ENCODE peak calls at places on chromosome 5, in four cellular contexts. N is kidney tubule cell, E is AG08395, M is SHP77. J is an unnamed sample.

GRCh38 chr5:143437666-143438273 is 34.3 kb upstream of the NR3C1 start:
- DNase-seq in E (no peak), N (no peak), M (no peak), J (no peak)

GRCh38 chr5:93665649-93666048 is 75.8 kb downstream of the POU5F2 start:
- DNase-seq in N (no peak), M (no peak), E (no peak), J (no peak)

GRCh38 chr5:149035282-149035882 is 27.5 kb downstream of the SH3TC2 start:
- DNase-seq in M (peak), E (peak), N (peak), J (peak)

GRCh38 chr5:96896806-96897205 is 20.5 kb downstream of the ERAP2 start:
- DNase-seq in E (no peak), N (no peak), M (no peak), J (no peak)

GRCh38 chr5:4295663-4296339 is 700.2 kb downstream of the IRX1 start:
- DNase-seq in N (peak), M (no peak), E (no peak), J (peak)

GRCh38 chr5:149406203-149406978 is 27.3 kb upstream of the IL17B start:
- DNase-seq in N (no peak), M (no peak), E (peak), J (peak)

GRCh38 chr5:174723979-174724483 is 351 bp upstream of the MSX2 start:
- DNase-seq in M (no peak), E (peak), N (no peak), J (no peak)

GRCh38 chr5:35129276-35129675 is 81.5 kb upstream of the AGXT2 start:
- DNase-seq in N (peak), M (no peak), E (peak), J (no peak)

GRCh38 chr5:116455061-116455460 is 119.6 kb downstream of the SEMA6A start:
- DNase-seq in E (peak), N (peak), M (no peak), J (no peak)

GRCh38 chr5:1161832-1162229 is 39.6 kb upstream of the SLC6A19 start:
- DNase-seq in N (peak), M (peak), E (no peak), J (peak)

GRCh38 chr5:40853632-40854192 is 12.5 kb downstream of the CARD6 start:
- DNase-seq in N (peak), M (no peak), E (no peak), J (no peak)

GRCh38 chr5:103259705-103260355 is 1.3 kb downstream of the MACIR start:
- DNase-seq in M (peak), N (peak), E (peak), J (no peak)

GRCh38 chr5:133807348-133807747 is 161.1 kb downstream of the C5orf15 start:
- DNase-seq in N (no peak), M (no peak), E (no peak), J (no peak)

GRCh38 chr5:139985733-139986132 is 57.4 kb downstream of the NRG2 start:
- DNase-seq in M (no peak), N (peak), E (peak), J (no peak)

GRCh38 chr5:140633081-140633471 is at the start of gene CD14:
- DNase-seq in M (no peak), E (peak), N (peak), J (peak)

GRCh38 chr5:38607930-38608545 is 51.6 kb upstream of the LIFR start:
- DNase-seq in M (no peak), N (no peak), E (no peak), J (no peak)

GRCh38 chr5:2902742-2903297 is 151.3 kb upstream of the IRX2 start:
- DNase-seq in N (no peak), M (no peak), E (no peak), J (no peak)

GRCh38 chr5:151208481-151208914 is 15.4 kb downstream of the CCDC69 start:
- DNase-seq in N (no peak), E (no peak), M (no peak), J (peak)

GRCh38 chr5:174421408-174421805 is 303.0 kb upstream of the MSX2 start:
- DNase-seq in N (no peak), M (no peak), E (no peak), J (no peak)

GRCh38 chr5:3361811-3362605 is 233.6 kb upstream of the IRX1 start:
- DNase-seq in M (no peak), N (no peak), E (no peak), J (no peak)

GRCh38 chr5:111596705-111597104 is 84.4 kb upstream of the STARD4 start:
- DNase-seq in E (no peak), N (no peak), M (no peak), J (no peak)

GRCh38 chr5:931570-932145 is 39.0 kb downstream of the TRIP13 start:
- DNase-seq in N (no peak), E (no peak), M (no peak), J (no peak)

GRCh38 chr5:149414405-149415244 is 35.5 kb upstream of the IL17B start:
- DNase-seq in N (peak), E (peak), M (no peak), J (peak)